ENCODE peak calls at places on chromosomes 5 and 9, in nine cellular contexts. F is MM.1S, P is neural progenitor cell, V is SK-N-SH, T is HCT116, Z is GM23248, O is hepatocyte, A is GM23338, L is PC-3. M is an unnamed sample.
A peak's percentile ranks its signal among the peaks of the same experiment; 100 is the strongest.

GRCh38 chr9:86601697-86602096 is 247.5 kb upstream of the TUT7 start:
- DNase-seq in F (no peak), P (no peak), V (no peak), T (no peak), Z (no peak), O (no peak), A (no peak), L (no peak), M (no peak)

GRCh38 chr5:137152616-137153015 is 346.5 kb downstream of the SPOCK1 start:
- DNase-seq in F (no peak), P (no peak), V (no peak), T (no peak), Z (no peak), O (no peak), A (no peak), L (no peak), M (no peak)

GRCh38 chr5:39080168-39080567 is 6.0 kb upstream of the RICTOR start:
- DNase-seq in F (no peak), P (no peak), V (no peak), T (no peak), Z (no peak), O (no peak), A (no peak), L (peak; percentile 82), M (no peak)

GRCh38 chr9:131366745-131367401 is 27.0 kb upstream of the PRRC2B start:
- DNase-seq in F (no peak), P (peak; percentile 84), V (peak; percentile 63), T (no peak), Z (peak; percentile 55), O (peak; percentile 69), A (peak; percentile 73), L (peak; percentile 52), M (peak; percentile 68)

GRCh38 chr5:106397700-106398099 is 1273.0 kb downstream of the EFNA5 start:
- DNase-seq in F (no peak), P (no peak), V (no peak), T (peak; percentile 89), Z (peak; percentile 88), O (no peak), A (no peak), L (peak; percentile 95), M (no peak)

GRCh38 chr5:133425764-133426738 is 186.3 kb downstream of the FSTL4 start:
- DNase-seq in F (no peak), P (peak; percentile 30), V (no peak), T (no peak), Z (no peak), O (no peak), A (no peak), L (no peak), M (no peak)

GRCh38 chr5:78716221-78716620 is 67.6 kb upstream of the LHFPL2 start:
- DNase-seq in F (no peak), P (no peak), V (no peak), T (no peak), Z (peak; percentile 71), O (peak; percentile 47), A (no peak), L (peak; percentile 15), M (peak; percentile 14)

GRCh38 chr5:149667084-149667826 is 62.9 kb upstream of the PPARGC1B start:
- DNase-seq in F (peak; percentile 47), P (peak; percentile 55), V (peak; percentile 69), T (peak; percentile 57), Z (peak; percentile 27), O (peak; percentile 24), A (peak; percentile 75), L (peak; percentile 79), M (peak; percentile 60)

GRCh38 chr5:125891326-125891725 is 531.9 kb upstream of the GRAMD2B start:
- DNase-seq in F (no peak), P (no peak), V (no peak), T (no peak), Z (no peak), O (no peak), A (no peak), L (peak; percentile 29), M (no peak)

GRCh38 chr5:174731214-174732039 is 7.0 kb downstream of the MSX2 start:
- DNase-seq in F (no peak), P (peak; percentile 63), V (no peak), T (no peak), Z (no peak), O (no peak), A (peak; percentile 58), L (no peak), M (no peak)

GRCh38 chr5:558326-558725 is 34.1 kb upstream of the SLC9A3 start:
- DNase-seq in F (no peak), P (no peak), V (no peak), T (no peak), Z (no peak), O (no peak), A (no peak), L (no peak), M (no peak)

GRCh38 chr5:96868603-96869371 is 7.5 kb upstream of the ERAP2 start:
- DNase-seq in F (peak; percentile 82), P (peak; percentile 73), V (peak; percentile 32), T (peak; percentile 57), Z (peak; percentile 84), O (peak; percentile 76), A (peak; percentile 78), L (peak; percentile 76), M (peak; percentile 90)

GRCh38 chr5:173953528-173954090 is 35.4 kb upstream of the C5orf47 start:
- DNase-seq in F (no peak), P (no peak), V (no peak), T (no peak), Z (peak; percentile 56), O (no peak), A (no peak), L (peak; percentile 90), M (no peak)

DNA sequence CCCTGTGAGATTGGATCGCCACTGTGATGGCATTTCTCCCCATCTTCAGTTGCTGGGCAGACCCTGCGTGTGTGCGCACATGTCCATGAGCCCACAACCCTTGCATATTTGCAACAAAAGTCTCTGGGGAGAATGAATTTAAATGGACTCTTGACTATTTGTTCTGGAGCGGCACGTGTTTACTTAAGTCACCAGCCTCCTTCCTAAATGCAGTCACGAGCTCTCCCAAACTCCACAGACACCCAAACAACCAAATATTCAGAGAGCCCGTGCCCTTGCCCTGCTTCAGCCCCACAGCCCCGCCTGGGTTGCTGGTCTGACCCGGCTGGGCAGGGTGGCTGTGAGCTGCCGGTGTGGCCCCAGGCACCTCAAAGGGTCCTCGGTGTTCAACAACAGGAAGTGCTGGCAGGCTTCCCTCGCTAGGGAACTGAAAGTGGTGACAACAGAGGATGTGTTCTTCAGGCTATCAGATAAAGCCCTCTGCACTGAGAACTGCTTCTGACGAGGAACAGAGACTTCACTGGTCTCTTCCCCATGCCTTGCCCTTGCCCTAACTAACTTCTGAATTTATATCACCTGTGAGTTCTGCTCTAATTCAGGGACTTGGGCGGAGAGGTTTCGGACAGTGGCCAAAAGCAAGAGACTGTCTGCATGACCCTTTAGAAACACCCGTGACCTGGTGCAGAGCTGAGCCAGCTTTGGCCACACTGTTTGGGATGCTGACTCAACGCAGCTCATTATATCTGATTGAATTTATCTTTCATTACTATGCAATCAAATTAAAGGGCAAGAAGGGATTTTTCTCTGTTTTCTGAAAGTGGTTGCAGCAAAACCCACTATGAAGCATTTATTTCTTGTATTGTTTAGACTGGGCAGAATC is 19.2 kb upstream of the CD180 start:
- DNase-seq in F (peak; percentile 91), P (no peak), V (peak; percentile 56), T (no peak), Z (peak; percentile 13), O (peak; percentile 52), A (no peak), L (no peak), M (peak; percentile 96)
- H2AFZ ChIP-seq in F (peak overlapping the region; percentile 75), P (no peak overlapping the region), V (peak overlapping the region; percentile 53), T (no peak overlapping the region), Z (no peak overlapping the region), O (peak overlapping the region; percentile 83), A (peak overlapping the region; percentile 76), L (peak overlapping the region; percentile 81), M (peak overlapping the region; percentile 86)

DNA sequence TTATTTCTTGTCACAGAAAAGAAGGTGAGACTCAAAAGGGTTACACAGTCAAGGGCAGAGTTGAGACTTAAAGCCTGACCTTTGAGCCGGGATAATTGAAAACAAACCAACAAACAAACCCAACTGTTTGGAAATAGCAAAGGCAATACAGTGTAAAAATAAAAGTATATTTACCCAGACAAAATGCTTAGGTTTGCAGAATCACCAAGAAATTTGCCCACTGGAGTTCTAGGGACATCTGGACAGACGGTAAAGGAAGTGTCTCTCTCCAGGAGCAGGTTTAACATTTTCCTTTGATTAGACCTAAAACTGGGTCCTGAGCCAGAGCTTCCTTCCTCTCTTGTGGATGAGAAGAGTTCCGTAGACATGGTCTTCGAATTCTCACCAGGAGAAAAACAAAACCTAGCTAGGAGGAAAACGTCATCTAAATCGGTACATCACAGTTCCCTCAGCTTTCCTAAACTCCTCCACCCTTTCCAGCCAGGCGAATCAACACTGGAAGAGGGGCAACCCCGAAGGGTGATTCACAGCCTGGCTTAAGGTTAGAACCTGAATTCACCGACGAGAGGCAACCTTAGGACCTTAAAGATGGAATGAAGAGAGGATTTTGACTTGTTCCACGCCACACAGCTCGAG is 673 bp downstream of the CDC25C start:
- DNase-seq in F (no peak), P (no peak), V (no peak), T (no peak), Z (peak; percentile 48), O (no peak), A (peak; percentile 45), L (peak; percentile 37), M (no peak)
- TF ChIP-seq EZH2phosphoT487 in F (no peak), P (no peak), V (no peak), T (no peak), Z (no peak), O (no peak), A (no peak), L (no peak), M (no peak)

GRCh38 chr5:40655138-40655537 is 24.6 kb upstream of the PTGER4 start:
- DNase-seq in F (no peak), P (no peak), V (no peak), T (no peak), Z (no peak), O (no peak), A (no peak), L (no peak), M (no peak)

GRCh38 chr5:40652441-40653220 is 27.1 kb upstream of the PTGER4 start:
- DNase-seq in F (no peak), P (no peak), V (no peak), T (no peak), Z (no peak), O (no peak), A (no peak), L (no peak), M (no peak)

GRCh38 chr5:40656766-40657165 is 22.9 kb upstream of the PTGER4 start:
- DNase-seq in F (no peak), P (no peak), V (no peak), T (no peak), Z (no peak), O (no peak), A (no peak), L (no peak), M (no peak)

GRCh38 chr5:40653221-40654022 is 26.3 kb upstream of the PTGER4 start:
- DNase-seq in F (no peak), P (no peak), V (no peak), T (no peak), Z (no peak), O (no peak), A (no peak), L (no peak), M (no peak)

GRCh38 chr5:40654377-40655006 is 25.2 kb upstream of the PTGER4 start:
- DNase-seq in F (no peak), P (no peak), V (no peak), T (no peak), Z (peak; percentile 3), O (no peak), A (no peak), L (no peak), M (no peak)
- H2AFZ ChIP-seq in F (no peak overlapping the region), P (no peak overlapping the region), V (no peak overlapping the region), T (no peak overlapping the region), Z (no peak overlapping the region), O (no peak overlapping the region), A (no peak overlapping the region), L (no peak overlapping the region), M (no peak overlapping the region)

GRCh38 chr9:129610473-129611301 is 10.2 kb downstream of the C9orf50 start:
- DNase-seq in F (peak; percentile 72), P (peak; percentile 91), V (peak; percentile 91), T (no peak), Z (peak; percentile 91), O (peak; percentile 91), A (peak; percentile 92), L (peak; percentile 67), M (peak; percentile 80)
- TF ChIP-seq EZH2phosphoT487 in F (no peak), P (no peak), V (no peak), T (no peak), Z (no peak), O (no peak), A (no peak), L (no peak), M (no peak)